ENCODE peak calls at places on chromosomes 16 and 17, in five cellular contexts. W is A549, E is astrocyte of the spinal cord, G is psoas muscle, K is progenitor cell of endocrine pancreas. Y is an unnamed sample.

GRCh38 chr16:14600164-14600563 is 29.9 kb downstream of the PARN start:
- DNase-seq in W (peak; percentile 51), G (no peak), K (no peak), E (peak; percentile 52), Y (no peak)

GRCh38 chr17:17269926-17270773 is 10.9 kb downstream of the COPS3 start:
- DNase-seq in K (no peak), G (no peak), W (no peak), E (no peak), Y (no peak)

GRCh38 chr16:51640196-51640595 is 489.1 kb upstream of the SALL1 start:
- DNase-seq in K (no peak), G (no peak), E (no peak), W (no peak), Y (no peak)

GRCh38 chr17:65745241-65745640 is 183.8 kb upstream of the AXIN2 start:
- DNase-seq in G (no peak), W (no peak), K (no peak), E (no peak), Y (no peak)

GRCh38 chr16:88968589-88969280 is 8.3 kb downstream of the CBFA2T3 start:
- DNase-seq in G (no peak), K (no peak), E (no peak), W (no peak), Y (no peak)

GRCh38 chr17:80477647-80478478 is 1.5 kb upstream of the NPTX1 start:
- DNase-seq in G (no peak), K (peak; percentile 42), W (peak; percentile 75), E (peak; percentile 36), Y (no peak)

GRCh38 chr16:27689711-27690110 is 139.8 kb downstream of the KATNIP start:
- DNase-seq in G (no peak), E (peak; percentile 10), K (no peak), W (no peak), Y (no peak)

GRCh38 chr16:31052131-31052530 is 18.8 kb downstream of the STX4 start:
- DNase-seq in G (no peak), K (no peak), W (peak; percentile 90), E (peak; percentile 91), Y (no peak)

GRCh38 chr16:62066747-62067146 is 30.5 kb upstream of the CDH8 start:
- DNase-seq in W (no peak), K (no peak), E (no peak), G (no peak), Y (no peak)

GRCh38 chr16:70737377-70738082 is 51.7 kb upstream of the MTSS2 start:
- DNase-seq in K (no peak), E (peak; percentile 94), W (no peak), G (peak; percentile 83), Y (peak; percentile 95)

GRCh38 chr17:46975287-46975686 is 3.8 kb downstream of the RPRML start:
- DNase-seq in E (no peak), G (no peak), K (no peak), W (no peak), Y (no peak)

GRCh38 chr17:80889897-80890550 is 101.6 kb upstream of the CHMP6 start:
- DNase-seq in K (no peak), E (no peak), W (no peak), G (no peak), Y (no peak)

GRCh38 chr17:38511126-38512108 is 83.2 kb downstream of the ARHGAP23 start:
- DNase-seq in K (no peak), W (no peak), G (no peak), E (peak; percentile 48), Y (no peak)

GRCh38 chr17:56244268-56244890 is 91.1 kb downstream of the ANKFN1 start:
- DNase-seq in W (no peak), K (no peak), E (no peak), G (no peak), Y (no peak)

GRCh38 chr17:13024526-13025263 is 6.9 kb upstream of the ELAC2 start:
- DNase-seq in K (peak; percentile 69), G (peak; percentile 62), E (peak; percentile 52), W (peak; percentile 79), Y (peak; percentile 91)

DNA sequence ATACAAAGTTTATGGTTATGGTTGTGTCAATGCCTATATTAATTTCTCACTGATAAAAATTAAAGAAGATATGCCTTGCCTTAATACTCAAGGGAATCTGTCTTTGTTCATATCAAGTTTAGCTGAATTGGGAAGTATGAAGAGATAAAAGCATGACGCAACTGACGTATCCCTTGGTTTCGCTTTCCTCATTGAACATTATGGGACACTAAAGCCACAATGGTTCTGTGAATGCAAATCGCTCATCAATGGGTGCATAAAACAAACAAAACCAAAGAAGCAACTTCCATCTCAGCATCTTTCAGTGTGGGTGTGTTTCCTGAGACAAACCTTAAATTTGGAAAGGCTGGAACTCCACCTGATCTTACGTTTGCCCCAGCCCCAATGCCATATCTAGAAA is 108.2 kb downstream of the NPIPB5 start:
- DNase-seq in E (no peak), G (no peak), K (no peak), W (no peak), Y (no peak)
- TF ChIP-seq CTCF in E (no peak), G (no peak), K (no peak), W (no peak), Y (no peak)

GRCh38 chr16:83403751-83404150 is 404.0 kb upstream of the HSBP1 start:
- DNase-seq in G (no peak), E (peak; percentile 45), K (no peak), W (no peak), Y (no peak)

GRCh38 chr16:83402969-83403368 is 404.8 kb upstream of the HSBP1 start:
- DNase-seq in K (no peak), W (no peak), G (no peak), E (peak; percentile 49), Y (no peak)

GRCh38 chr16:83400234-83400633 is 407.5 kb upstream of the HSBP1 start:
- DNase-seq in W (no peak), G (no peak), K (no peak), E (no peak), Y (no peak)

GRCh38 chr16:83404261-83404660 is 403.5 kb upstream of the HSBP1 start:
- DNase-seq in E (no peak), W (no peak), G (no peak), K (no peak), Y (no peak)

DNA sequence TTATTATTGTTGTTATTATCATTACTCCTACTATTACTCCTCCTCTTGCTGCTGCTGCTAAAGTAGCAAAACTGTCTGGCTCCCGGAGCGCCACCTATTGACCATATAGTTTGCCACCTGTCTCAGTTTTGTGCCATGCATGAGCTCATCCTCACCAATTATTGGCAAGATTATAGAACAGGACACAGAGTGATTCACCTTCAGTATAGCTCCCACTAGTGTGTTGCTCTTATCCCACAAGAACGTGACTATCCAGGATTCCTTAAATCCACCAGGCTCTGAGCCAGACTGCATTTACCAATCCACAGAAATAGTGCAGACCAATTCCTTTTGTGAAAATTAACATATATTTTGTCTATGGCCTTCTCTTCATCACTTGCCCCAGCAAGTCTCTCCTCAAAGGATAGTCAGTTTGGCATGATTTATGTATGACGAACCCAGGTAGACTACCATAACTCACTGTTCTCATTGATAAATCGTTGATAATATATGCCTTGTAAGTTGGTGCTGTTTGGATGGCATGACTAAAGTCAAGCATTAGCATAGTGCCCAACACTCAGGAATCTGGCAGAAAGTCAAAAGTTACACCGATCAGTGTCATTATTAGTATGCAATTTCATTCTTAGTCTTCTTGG is 405.5 kb upstream of the HSBP1 start:
- DNase-seq in G (no peak), W (no peak), E (no peak), K (no peak), Y (no peak)
- TF ChIP-seq CTCF in G (no peak), W (no peak), E (peak; percentile 16), K (no peak), Y (no peak)

DNA sequence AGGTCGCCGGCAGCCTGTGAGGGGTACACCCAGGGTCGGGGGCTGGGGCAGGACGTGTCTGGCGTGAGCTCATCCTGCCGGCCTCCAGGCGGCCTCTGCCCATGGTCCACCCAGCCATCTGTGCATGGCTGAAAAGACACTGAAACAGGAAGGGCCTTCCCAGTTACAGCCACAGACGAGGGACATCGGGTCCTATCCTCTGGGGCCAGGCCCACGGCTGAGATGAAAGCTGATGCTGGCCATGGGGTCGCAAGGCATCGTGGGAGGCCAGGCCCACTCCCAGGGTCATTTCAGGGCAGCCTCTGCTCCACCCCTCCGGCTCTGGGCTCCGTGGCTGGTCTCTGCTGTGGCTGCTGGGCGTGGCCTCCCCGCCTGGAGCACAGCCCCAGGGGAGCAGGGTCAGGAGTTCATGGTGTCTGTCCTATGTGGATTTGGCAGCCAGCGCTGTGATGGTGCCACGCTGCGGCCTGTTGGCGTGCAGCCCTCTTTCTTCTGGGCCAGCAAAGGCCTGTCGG is 16.6 kb upstream of the ATP6V0C start:
- DNase-seq in W (no peak), E (no peak), G (peak; percentile 77), K (no peak), Y (no peak)
- TF ChIP-seq CTCF in W (no peak), E (no peak), G (no peak), K (no peak), Y (no peak)

DNA sequence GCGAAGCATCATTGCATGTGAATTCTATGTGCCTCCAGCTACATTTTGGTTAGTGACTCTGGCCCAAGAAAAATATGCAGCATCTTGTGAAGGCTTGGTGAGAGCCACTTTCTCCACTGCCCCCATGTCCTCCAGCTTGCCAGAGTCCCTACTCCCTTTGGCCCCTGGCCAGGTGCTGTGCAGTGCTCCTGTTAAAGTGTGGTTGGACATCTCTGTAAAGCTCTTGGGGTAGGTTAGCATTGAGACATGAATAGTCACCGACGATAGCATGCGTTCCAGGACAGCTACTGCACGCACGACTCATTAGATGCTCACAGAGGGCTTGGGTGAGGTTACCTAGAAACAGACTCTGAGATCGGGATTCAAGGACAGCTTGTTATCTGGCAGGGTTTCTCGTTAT is 48.6 kb downstream of the FOXL1 start:
- DNase-seq in W (no peak), E (peak; percentile 23), G (no peak), K (no peak), Y (no peak)
- TF ChIP-seq CTCF in W (no peak), E (no peak), G (no peak), K (no peak), Y (no peak)

DNA sequence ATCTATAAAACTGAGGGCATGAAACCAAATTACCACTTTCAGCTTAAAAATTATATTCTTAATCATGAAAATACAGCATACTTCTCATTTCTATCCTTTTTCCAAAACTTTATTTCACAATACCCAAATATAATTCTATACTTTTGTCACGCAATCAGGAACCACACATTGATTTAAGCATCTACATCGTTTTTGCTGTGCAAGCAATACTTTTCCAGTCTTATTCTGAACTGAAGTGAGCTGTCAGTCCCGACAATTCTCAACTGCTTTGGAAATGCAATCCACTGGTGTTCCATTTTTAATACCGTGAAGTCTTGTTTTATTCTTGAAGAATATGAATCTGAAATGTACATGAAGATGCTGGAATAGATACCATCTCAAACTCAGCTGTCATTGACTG is 60.1 kb upstream of the NOL11 start:
- DNase-seq in G (no peak), W (no peak), K (no peak), E (no peak), Y (no peak)
- TF ChIP-seq CTCF in G (no peak), W (no peak), K (no peak), E (no peak), Y (no peak)

GRCh38 chr17:77821114-77821513 is 137.4 kb upstream of the TNRC6C start:
- DNase-seq in W (no peak), K (no peak), G (no peak), E (no peak), Y (no peak)
- TF ChIP-seq CTCF in W (no peak), K (peak; percentile 20), G (peak; percentile 11), E (no peak), Y (no peak)

GRCh38 chr17:72561266-72561665 is 440.4 kb downstream of the SOX9 start:
- DNase-seq in K (no peak), G (no peak), E (no peak), W (no peak), Y (no peak)
- TF ChIP-seq CTCF in K (no peak), G (no peak), E (no peak), W (no peak), Y (no peak)

GRCh38 chr16:58198022-58198683 is at the start of gene CSNK2A2:
- DNase-seq in G (peak; percentile 75), W (peak; percentile 78), E (peak; percentile 53), K (peak; percentile 61), Y (peak; percentile 88)
- TF ChIP-seq CTCF in G (peak; percentile 61), W (peak; percentile 83), E (peak; percentile 28), K (peak; percentile 53), Y (peak; percentile 44)